ENCODE peak calls at places on chromosome 1, in six cellular contexts. N is coronary artery, K is brain microvascular endothelial cell, V is colonic mucosa, B is left lung, X is right lobe of liver. P is an unnamed sample.

GRCh38 chr1:170623171-170623570 is 40.8 kb upstream of the PRRX1 start:
- DNase-seq in N (no peak), K (peak; percentile 95), V (no peak), B (no peak), X (no peak), P (no peak)

GRCh38 chr1:156464335-156464734 is 36.2 kb downstream of the MEF2D start:
- DNase-seq in N (no peak), K (peak; percentile 35), V (no peak), B (no peak), X (no peak), P (no peak)

GRCh38 chr1:47644216-47644581 is 206.4 kb downstream of the FOXD2 start:
- DNase-seq in N (no peak), K (no peak), V (no peak), B (no peak), X (no peak), P (no peak)

GRCh38 chr1:221748981-221749380 is 7.1 kb upstream of the DUSP10 start:
- DNase-seq in N (no peak), K (no peak), V (no peak), B (no peak), X (no peak), P (no peak)

GRCh38 chr1:59453297-59453970 is 156.5 kb downstream of the FGGY start:
- DNase-seq in N (no peak), K (no peak), V (no peak), B (no peak), X (no peak), P (no peak)

GRCh38 chr1:42176902-42177519 is 12.5 kb upstream of the GUCA2A start:
- DNase-seq in N (no peak), K (peak; percentile 29), V (no peak), B (no peak), X (no peak), P (no peak)

GRCh38 chr1:167650266-167651160 is 20.5 kb downstream of the RCSD1 start:
- DNase-seq in N (no peak), K (no peak), V (no peak), B (no peak), X (no peak), P (no peak)

GRCh38 chr1:211469938-211470529 is 21.9 kb downstream of the RD3 start:
- DNase-seq in N (no peak), K (peak; percentile 84), V (peak; percentile 91), B (peak; percentile 68), X (peak; percentile 92), P (peak; percentile 80)

GRCh38 chr1:112618721-112619517 is at the start of gene ST7L:
- DNase-seq in N (peak; percentile 88), K (peak; percentile 47), V (peak; percentile 85), B (peak; percentile 81), X (peak; percentile 91), P (peak; percentile 78)

GRCh38 chr1:78440381-78440793 is 50.4 kb upstream of the PTGFR start:
- DNase-seq in N (no peak), K (no peak), V (no peak), B (no peak), X (no peak), P (no peak)

GRCh38 chr1:236502579-236502971 is 21.2 kb upstream of the LGALS8 start:
- DNase-seq in N (no peak), K (peak; percentile 22), V (no peak), B (no peak), X (no peak), P (no peak)

GRCh38 chr1:182784556-182785171 is 4.9 kb upstream of the NPL start:
- DNase-seq in N (no peak), K (peak; percentile 33), V (peak; percentile 24), B (no peak), X (no peak), P (no peak)

GRCh38 chr1:185570962-185571361 is 163.2 kb upstream of the HMCN1 start:
- DNase-seq in N (no peak), K (no peak), V (peak; percentile 63), B (no peak), X (no peak), P (no peak)

GRCh38 chr1:153627797-153628626 is at the start of gene S100A1:
- DNase-seq in N (no peak), K (no peak), V (no peak), B (peak; percentile 32), X (no peak), P (peak; percentile 81)

GRCh38 chr1:212178830-212179370 is 106.3 kb upstream of the PPP2R5A start:
- DNase-seq in N (no peak), K (no peak), V (no peak), B (no peak), X (no peak), P (no peak)

GRCh38 chr1:20366766-20367602 is 76.3 kb downstream of the VWA5B1 start:
- DNase-seq in N (no peak), K (peak; percentile 25), V (peak; percentile 53), B (no peak), X (no peak), P (peak; percentile 27)

GRCh38 chr1:24203404-24203803 is 16.3 kb upstream of the IFNLR1 start:
- DNase-seq in N (no peak), K (no peak), V (no peak), B (no peak), X (no peak), P (no peak)

GRCh38 chr1:56327195-56327594 is 252.2 kb downstream of the PLPP3 start:
- DNase-seq in N (no peak), K (no peak), V (no peak), B (no peak), X (no peak), P (no peak)

GRCh38 chr1:118084400-118084799 is 100.6 kb downstream of the SPAG17 start:
- DNase-seq in N (no peak), K (no peak), V (no peak), B (no peak), X (no peak), P (no peak)

GRCh38 chr1:231808990-231809389 is 182.4 kb downstream of the DISC1 start:
- DNase-seq in N (no peak), K (peak; percentile 59), V (no peak), B (peak; percentile 37), X (no peak), P (no peak)

GRCh38 chr1:16165548-16165947 is 9.7 kb upstream of the EPHA2 start:
- DNase-seq in N (no peak), K (no peak), V (no peak), B (no peak), X (no peak), P (no peak)

GRCh38 chr1:90851711-90852050 is 134.6 kb upstream of the BARHL2 start:
- DNase-seq in N (no peak), K (no peak), V (no peak), B (no peak), X (no peak), P (no peak)
- TF ChIP-seq CTCF in N (no peak), K (no peak), V (no peak), B (peak; percentile 21), X (no peak), P (no peak)

GRCh38 chr1:246617768-246618167 is 51.5 kb downstream of the CNST start:
- DNase-seq in N (no peak), K (no peak), V (peak; percentile 2), B (no peak), X (no peak), P (no peak)

GRCh38 chr1:246617156-246617555 is 50.9 kb downstream of the CNST start:
- DNase-seq in N (no peak), K (no peak), V (no peak), B (no peak), X (no peak), P (no peak)

GRCh38 chr1:246613131-246613758 is 47.0 kb downstream of the CNST start:
- DNase-seq in N (no peak), K (no peak), V (no peak), B (no peak), X (no peak), P (no peak)

GRCh38 chr1:246622035-246622652 is 55.9 kb downstream of the CNST start:
- DNase-seq in N (no peak), K (no peak), V (peak; percentile 4), B (no peak), X (no peak), P (no peak)

DNA sequence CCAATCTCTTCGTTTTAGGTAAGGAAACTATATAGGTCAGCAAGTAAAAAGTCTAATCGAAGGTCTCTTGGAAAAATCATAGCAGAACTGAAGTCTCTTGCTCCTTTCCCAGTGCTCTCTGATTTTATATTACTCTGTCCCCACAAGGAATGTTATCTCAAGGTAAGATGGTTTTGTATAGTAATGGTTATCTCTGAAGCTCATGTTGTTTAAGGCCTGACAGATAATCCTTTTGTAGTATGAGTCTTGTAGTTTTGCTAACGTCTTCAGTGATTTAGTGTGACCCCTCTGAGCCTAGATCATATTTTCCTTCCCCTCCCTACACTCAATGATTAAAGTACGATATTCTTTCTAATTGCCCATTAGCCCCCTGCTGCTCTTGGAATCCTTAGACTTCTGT is 52.0 kb downstream of the CNST start:
- DNase-seq in N (no peak), K (no peak), V (no peak), B (no peak), X (no peak), P (no peak)
- H3K27ac ChIP-seq in N (no peak overlapping the region), K (no peak overlapping the region), V (no peak overlapping the region), B (no peak overlapping the region), X (no peak overlapping the region), P (peak overlapping the region; percentile 82)

DNA sequence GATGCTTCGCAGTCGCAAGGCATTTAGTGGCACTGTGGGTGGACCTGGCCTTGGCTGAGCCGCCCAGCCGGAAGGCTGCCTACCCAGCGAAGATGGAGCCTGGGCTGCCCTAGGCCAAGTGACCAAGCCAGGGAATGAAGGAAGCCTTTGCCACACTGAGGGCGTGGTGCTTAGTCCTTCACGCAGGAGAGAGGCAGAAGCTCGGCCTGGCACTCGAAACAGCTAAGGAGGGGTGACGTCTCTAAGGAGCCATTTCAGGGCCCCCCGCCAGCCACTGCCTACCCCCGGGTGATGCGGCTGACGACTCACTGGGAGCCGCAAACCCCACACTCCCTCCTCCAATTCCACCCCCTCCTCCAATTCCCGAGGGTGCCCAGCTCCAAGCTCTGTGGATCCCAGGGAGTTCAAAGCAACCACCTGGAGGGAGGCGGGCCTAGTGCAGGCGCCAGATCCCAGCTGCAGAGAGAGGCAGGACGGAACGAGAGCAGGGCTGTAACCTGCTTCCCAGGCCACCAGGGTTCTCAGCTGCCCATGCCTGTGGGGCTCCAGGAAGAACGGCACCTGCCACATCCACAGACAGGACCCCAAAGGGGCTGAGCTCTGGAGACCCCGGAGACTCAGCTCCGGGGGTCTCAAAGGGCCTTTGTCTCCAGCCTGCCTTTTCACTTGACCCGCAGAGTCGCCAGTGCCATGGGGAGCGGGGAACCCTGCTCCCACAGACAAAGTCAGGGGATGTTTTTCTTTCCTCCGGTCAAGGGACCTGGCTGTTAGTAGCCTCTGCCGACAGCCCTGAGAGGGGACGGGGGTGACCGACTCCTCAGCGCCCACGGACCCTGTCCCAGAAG is 75.8 kb downstream of the ARHGEF16 start:
- DNase-seq in N (no peak), K (no peak), V (peak; percentile 37), B (no peak), X (peak; percentile 58), P (no peak)
- TF ChIP-seq CTCF in N (no peak), K (peak; percentile 5), V (no peak), B (no peak), X (no peak), P (no peak)

GRCh38 chr1:161115132-161115711 is 2.6 kb downstream of the PFDN2 start:
- DNase-seq in N (no peak), K (peak; percentile 93), V (no peak), B (no peak), X (no peak), P (no peak)

GRCh38 chr1:161117681-161118581 is at the start of the genes NIT1 and PFDN2:
- DNase-seq in N (peak; percentile 91), K (peak; percentile 78), V (peak; percentile 89), B (peak; percentile 90), X (peak; percentile 91), P (peak; percentile 90)

GRCh38 chr1:161113915-161114314 is 3.9 kb downstream of the PFDN2 start:
- DNase-seq in N (no peak), K (no peak), V (no peak), B (no peak), X (no peak), P (no peak)

GRCh38 chr1:161119017-161119378 is 1.1 kb downstream of the NIT1 start:
- DNase-seq in N (no peak), K (no peak), V (peak; percentile 45), B (no peak), X (peak; percentile 87), P (peak; percentile 47)

GRCh38 chr1:161114556-161114955 is 3.3 kb downstream of the PFDN2 start:
- DNase-seq in N (no peak), K (no peak), V (no peak), B (no peak), X (no peak), P (no peak)
- H3K27ac ChIP-seq in N (no peak overlapping the region), K (peak overlapping the region; percentile 73), V (no peak overlapping the region), B (no peak overlapping the region), X (no peak overlapping the region), P (no peak overlapping the region)